ENCODE peak calls at places on chromosome X, in six cellular contexts. W is stimulated activated CD4-positive, alpha-beta T cell treated with anti-CD3 and anti-CD28 coated beads, Interleukin-4, amount 100 ng/mL, for 4 hours; M is NCI-H510A; C is HFF-Myc; P is GM19239; Q is SW480. E is an unnamed sample.

GRCh38 chrX:139049455-139049854 is 337.9 kb upstream of the FGF13 start:
- DNase-seq in W (no peak), M (no peak), C (no peak), P (no peak), Q (no peak), E (no peak)

GRCh38 chrX:19792412-19792811 is 95.0 kb downstream of the SH3KBP1 start:
- DNase-seq in W (no peak), M (no peak), C (no peak), P (no peak), Q (no peak), E (no peak)

GRCh38 chrX:124232523-124233201 is 99.8 kb upstream of the TEX13D start:
- DNase-seq in W (peak), M (no peak), C (no peak), P (no peak), Q (peak), E (no peak)

GRCh38 chrX:70479197-70479969 is 34.7 kb downstream of the DLG3 start:
- DNase-seq in W (no peak), M (no peak), C (no peak), P (no peak), Q (peak), E (no peak)

GRCh38 chrX:129577473-129577872 is 37.4 kb downstream of the OCRL start:
- DNase-seq in W (no peak), M (no peak), C (peak), P (no peak), Q (no peak), E (no peak)

GRCh38 chrX:82961129-82961528 is 547.0 kb upstream of the POU3F4 start:
- DNase-seq in W (no peak), M (no peak), C (no peak), P (no peak), Q (no peak), E (no peak)

GRCh38 chrX:119155416-119156035 is 27.9 kb upstream of the KIAA1210 start:
- DNase-seq in W (no peak), M (peak), C (peak), P (no peak), Q (peak), E (no peak)

GRCh38 chrX:51608071-51608470 is 10.6 kb downstream of the CENPVL3 start:
- DNase-seq in W (no peak), M (no peak), C (no peak), P (no peak), Q (no peak), E (no peak)

GRCh38 chrX:71052721-71053120 is 15.4 kb downstream of the SNX12 start:
- DNase-seq in W (no peak), M (no peak), C (no peak), P (no peak), Q (no peak), E (no peak)

GRCh38 chrX:51697397-51697796 is 12.9 kb upstream of the CENPVL1 start:
- DNase-seq in W (no peak), M (no peak), C (no peak), P (no peak), Q (no peak), E (no peak)

GRCh38 chrX:49001521-49002090 is 458 bp downstream of the GRIPAP1 start:
- DNase-seq in W (peak), M (peak), C (no peak), P (peak), Q (peak), E (peak)

E was measured in left cardiac atrium.